ENCODE peak calls at places on chromosome 11, in six cellular contexts. One of them, this sample, is unnamed.
A peak's percentile ranks its signal among the peaks of the same experiment; 100 is the strongest.

GRCh38 chr11:5288912-5289525 is 12.7 kb downstream of the OR51B4 start:
- DNase-seq in CD8-positive, alpha-beta T cell: no peak
- DNase-seq in right lobe of liver: no peak
- DNase-seq in upper lobe of left lung: no peak
- DNase-seq in H7: no peak
- DNase-seq in SJCRH30: no peak
- DNase-seq in this sample: no peak

GRCh38 chr11:68338041-68338800 is 25.8 kb downstream of the LRP5 start:
- DNase-seq in right lobe of liver: no peak
- DNase-seq in SJCRH30: no peak
- DNase-seq in CD8-positive, alpha-beta T cell: no peak
- DNase-seq in H7: peak; percentile 22
- DNase-seq in upper lobe of left lung: no peak
- DNase-seq in this sample: no peak

GRCh38 chr11:134266440-134266839 is 9.7 kb upstream of the GLB1L3 start:
- DNase-seq in CD8-positive, alpha-beta T cell: no peak
- DNase-seq in right lobe of liver: no peak
- DNase-seq in upper lobe of left lung: no peak
- DNase-seq in H7: no peak
- DNase-seq in SJCRH30: no peak
- DNase-seq in this sample: no peak

GRCh38 chr11:15874699-15875098 is 481.6 kb downstream of the SOX6 start:
- DNase-seq in upper lobe of left lung: no peak
- DNase-seq in CD8-positive, alpha-beta T cell: no peak
- DNase-seq in SJCRH30: peak; percentile 41
- DNase-seq in right lobe of liver: no peak
- DNase-seq in H7: no peak
- DNase-seq in this sample: no peak

GRCh38 chr11:60987577-60988277 is 16.2 kb downstream of the CD6 start:
- DNase-seq in H7: no peak
- DNase-seq in upper lobe of left lung: no peak
- DNase-seq in SJCRH30: no peak
- DNase-seq in right lobe of liver: no peak
- DNase-seq in CD8-positive, alpha-beta T cell: no peak
- DNase-seq in this sample: no peak

GRCh38 chr11:66020618-66021357 is 5.5 kb downstream of the CATSPER1 start:
- DNase-seq in upper lobe of left lung: peak; percentile 79
- DNase-seq in SJCRH30: peak; percentile 84
- DNase-seq in H7: no peak
- DNase-seq in CD8-positive, alpha-beta T cell: no peak
- DNase-seq in right lobe of liver: peak; percentile 38
- DNase-seq in this sample: no peak

GRCh38 chr11:66614073-66614472 is 2.4 kb upstream of the RBM14 start:
- DNase-seq in SJCRH30: no peak
- DNase-seq in upper lobe of left lung: no peak
- DNase-seq in H7: no peak
- DNase-seq in right lobe of liver: no peak
- DNase-seq in CD8-positive, alpha-beta T cell: no peak
- DNase-seq in this sample: no peak

GRCh38 chr11:41612415-41612814 is 153.0 kb upstream of the LRRC4C start:
- DNase-seq in upper lobe of left lung: no peak
- DNase-seq in SJCRH30: no peak
- DNase-seq in CD8-positive, alpha-beta T cell: no peak
- DNase-seq in right lobe of liver: no peak
- DNase-seq in H7: peak; percentile 13
- DNase-seq in this sample: no peak

GRCh38 chr11:33445761-33446161 is 188.6 kb downstream of the HIPK3 start:
- DNase-seq in H7: no peak
- DNase-seq in SJCRH30: no peak
- DNase-seq in right lobe of liver: no peak
- DNase-seq in CD8-positive, alpha-beta T cell: no peak
- DNase-seq in upper lobe of left lung: no peak
- DNase-seq in this sample: no peak

GRCh38 chr11:95150977-95151684 is 61.5 kb downstream of the ENDOD1 start:
- DNase-seq in right lobe of liver: peak; percentile 95
- DNase-seq in H7: peak; percentile 93
- DNase-seq in upper lobe of left lung: peak; percentile 96
- DNase-seq in SJCRH30: peak; percentile 49
- DNase-seq in CD8-positive, alpha-beta T cell: peak; percentile 85
- DNase-seq in this sample: peak; percentile 88

GRCh38 chr11:46377831-46378230 is 3.6 kb upstream of the MDK start:
- DNase-seq in right lobe of liver: no peak
- DNase-seq in upper lobe of left lung: no peak
- DNase-seq in H7: no peak
- DNase-seq in SJCRH30: no peak
- DNase-seq in CD8-positive, alpha-beta T cell: no peak
- DNase-seq in this sample: no peak

GRCh38 chr11:69370984-69371709 is 77.2 kb downstream of the MYEOV start:
- DNase-seq in SJCRH30: no peak
- DNase-seq in upper lobe of left lung: peak; percentile 12
- DNase-seq in right lobe of liver: no peak
- DNase-seq in CD8-positive, alpha-beta T cell: no peak
- DNase-seq in H7: no peak
- DNase-seq in this sample: no peak

GRCh38 chr11:117466966-117467365 is 139.3 kb downstream of the CEP164 start:
- DNase-seq in upper lobe of left lung: no peak
- DNase-seq in right lobe of liver: no peak
- DNase-seq in CD8-positive, alpha-beta T cell: no peak
- DNase-seq in H7: peak; percentile 47
- DNase-seq in SJCRH30: no peak
- DNase-seq in this sample: no peak

GRCh38 chr11:100972046-100972445 is 157.6 kb downstream of the PGR start:
- DNase-seq in SJCRH30: no peak
- DNase-seq in CD8-positive, alpha-beta T cell: no peak
- DNase-seq in upper lobe of left lung: no peak
- DNase-seq in right lobe of liver: no peak
- DNase-seq in H7: no peak
- DNase-seq in this sample: no peak

GRCh38 chr11:10397226-10397987 is 57.7 kb upstream of the AMPD3 start:
- DNase-seq in SJCRH30: peak; percentile 90
- DNase-seq in H7: no peak
- DNase-seq in CD8-positive, alpha-beta T cell: no peak
- DNase-seq in upper lobe of left lung: no peak
- DNase-seq in right lobe of liver: no peak
- DNase-seq in this sample: no peak

GRCh38 chr11:120123946-120124345 is 14.0 kb downstream of the TRIM29 start:
- DNase-seq in upper lobe of left lung: no peak
- DNase-seq in SJCRH30: no peak
- DNase-seq in right lobe of liver: no peak
- DNase-seq in H7: no peak
- DNase-seq in CD8-positive, alpha-beta T cell: no peak
- DNase-seq in this sample: no peak

GRCh38 chr11:115653076-115653475 is 148.9 kb upstream of the CADM1 start:
- DNase-seq in H7: no peak
- DNase-seq in CD8-positive, alpha-beta T cell: no peak
- DNase-seq in SJCRH30: no peak
- DNase-seq in right lobe of liver: no peak
- DNase-seq in upper lobe of left lung: no peak
- DNase-seq in this sample: no peak

GRCh38 chr11:83278351-83278750 is 7.8 kb downstream of the CCDC90B start:
- DNase-seq in CD8-positive, alpha-beta T cell: no peak
- DNase-seq in right lobe of liver: no peak
- DNase-seq in upper lobe of left lung: no peak
- DNase-seq in SJCRH30: no peak
- DNase-seq in H7: no peak
- DNase-seq in this sample: no peak

GRCh38 chr11:68331338-68331947 is 19.1 kb downstream of the LRP5 start:
- DNase-seq in right lobe of liver: peak; percentile 36
- DNase-seq in upper lobe of left lung: no peak
- DNase-seq in CD8-positive, alpha-beta T cell: no peak
- DNase-seq in H7: peak; percentile 48
- DNase-seq in SJCRH30: no peak
- DNase-seq in this sample: no peak

GRCh38 chr11:27720277-27720830 is 20.1 kb upstream of the BDNF start:
- DNase-seq in upper lobe of left lung: no peak
- DNase-seq in CD8-positive, alpha-beta T cell: no peak
- DNase-seq in SJCRH30: peak; percentile 24
- DNase-seq in H7: peak; percentile 75
- DNase-seq in right lobe of liver: peak; percentile 20
- DNase-seq in this sample: no peak

GRCh38 chr11:114496915-114497314 is 57.6 kb downstream of the REXO2 start:
- DNase-seq in upper lobe of left lung: no peak
- DNase-seq in CD8-positive, alpha-beta T cell: no peak
- DNase-seq in SJCRH30: no peak
- DNase-seq in right lobe of liver: no peak
- DNase-seq in H7: no peak
- DNase-seq in this sample: no peak

GRCh38 chr11:20388096-20389055 is 860 bp downstream of the PRMT3 start:
- DNase-seq in right lobe of liver: no peak
- DNase-seq in H7: peak; percentile 63
- DNase-seq in upper lobe of left lung: peak; percentile 27
- DNase-seq in SJCRH30: peak; percentile 52
- DNase-seq in CD8-positive, alpha-beta T cell: peak; percentile 28
- DNase-seq in this sample: no peak

GRCh38 chr11:79088967-79089366 is 351.9 kb downstream of the TENM4 start:
- DNase-seq in upper lobe of left lung: no peak
- DNase-seq in right lobe of liver: no peak
- DNase-seq in H7: peak; percentile 51
- DNase-seq in SJCRH30: no peak
- DNase-seq in CD8-positive, alpha-beta T cell: no peak
- DNase-seq in this sample: no peak

GRCh38 chr11:118918128-118918685 is 7.5 kb downstream of the BCL9L start:
- DNase-seq in CD8-positive, alpha-beta T cell: no peak
- DNase-seq in upper lobe of left lung: peak; percentile 77
- DNase-seq in SJCRH30: no peak
- DNase-seq in right lobe of liver: peak; percentile 80
- DNase-seq in H7: peak; percentile 78
- DNase-seq in this sample: no peak

GRCh38 chr11:94325681-94326080 is 21.3 kb downstream of the IZUMO1R start:
- DNase-seq in CD8-positive, alpha-beta T cell: peak; percentile 16
- DNase-seq in right lobe of liver: peak; percentile 30
- DNase-seq in SJCRH30: peak; percentile 17
- DNase-seq in H7: peak; percentile 75
- DNase-seq in upper lobe of left lung: peak; percentile 37
- DNase-seq in this sample: peak; percentile 11

GRCh38 chr11:125263268-125263790 is 98.8 kb downstream of the PKNOX2 start:
- DNase-seq in SJCRH30: peak; percentile 99
- DNase-seq in right lobe of liver: peak; percentile 27
- DNase-seq in H7: peak; percentile 94
- DNase-seq in CD8-positive, alpha-beta T cell: no peak
- DNase-seq in upper lobe of left lung: peak; percentile 50
- DNase-seq in this sample: no peak

GRCh38 chr11:3134651-3135490 is 30.2 kb downstream of the OSBPL5 start:
- DNase-seq in CD8-positive, alpha-beta T cell: no peak
- DNase-seq in right lobe of liver: peak; percentile 15
- DNase-seq in H7: peak; percentile 62
- DNase-seq in upper lobe of left lung: no peak
- DNase-seq in SJCRH30: no peak
- DNase-seq in this sample: no peak
- H3K4me3 ChIP-seq in CD8-positive, alpha-beta T cell: no peak overlapping the region
- H3K4me3 ChIP-seq in right lobe of liver: no peak overlapping the region
- H3K4me3 ChIP-seq in H7: no peak overlapping the region
- H3K4me3 ChIP-seq in upper lobe of left lung: no peak overlapping the region
- H3K4me3 ChIP-seq in SJCRH30: no peak overlapping the region
- H3K4me3 ChIP-seq in this sample: no peak overlapping the region

DNA sequence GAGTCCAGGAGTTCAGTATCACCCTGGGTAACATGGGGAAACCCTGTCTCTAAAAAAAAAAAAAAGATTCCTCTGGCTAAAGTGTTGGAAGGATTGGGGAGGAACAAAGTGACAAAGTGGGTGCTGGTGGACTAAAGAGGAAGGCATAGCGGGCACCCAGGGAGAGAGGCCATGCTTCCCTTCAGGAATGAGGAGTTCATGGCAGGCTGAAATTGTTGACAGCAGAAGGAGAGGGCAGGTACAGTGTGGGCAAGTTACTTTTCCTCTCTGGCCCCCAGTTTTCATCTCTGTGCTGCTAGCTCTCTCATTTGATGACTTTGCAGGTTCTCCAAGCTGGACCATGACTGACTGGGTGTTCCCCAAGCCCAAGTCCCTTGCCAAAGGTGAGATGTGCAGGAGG is 4.4 kb upstream of the SYT13 start:
- DNase-seq in H7: no peak
- DNase-seq in right lobe of liver: no peak
- DNase-seq in CD8-positive, alpha-beta T cell: no peak
- DNase-seq in upper lobe of left lung: no peak
- DNase-seq in SJCRH30: no peak
- DNase-seq in this sample: no peak
- H3K27me3 ChIP-seq in H7: peaks cover 15% of the 10 kb centered on the region
- H3K27me3 ChIP-seq in right lobe of liver: peaks cover 4% of the 10 kb centered on the region
- H3K27me3 ChIP-seq in CD8-positive, alpha-beta T cell: peaks cover 4% of the 10 kb centered on the region
- H3K27me3 ChIP-seq in upper lobe of left lung: peaks cover 6% of the 10 kb centered on the region
- H3K27me3 ChIP-seq in SJCRH30: peaks cover 7% of the 10 kb centered on the region
- H3K27me3 ChIP-seq in this sample: peaks cover 3% of the 10 kb centered on the region

DNA sequence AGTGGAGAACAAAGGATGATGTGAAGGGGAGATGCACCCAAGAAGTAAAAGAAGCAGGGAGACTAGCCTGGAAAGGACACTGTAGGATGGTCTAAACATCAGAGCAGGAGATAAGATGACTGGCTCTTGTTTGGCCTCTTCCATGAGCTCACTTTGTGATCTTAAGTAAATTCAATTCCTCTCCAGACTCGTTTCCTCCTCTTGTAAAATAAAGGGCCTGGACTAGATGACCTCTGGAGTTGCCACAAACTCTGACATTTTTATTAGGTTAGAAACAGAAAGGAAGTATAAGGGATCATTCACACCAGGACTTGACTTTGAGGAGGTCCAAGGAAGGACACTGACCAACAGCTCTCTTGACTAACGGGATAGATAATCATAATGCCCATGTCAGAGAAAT is 60.2 kb upstream of the SCUBE2 start:
- DNase-seq in H7: no peak
- DNase-seq in CD8-positive, alpha-beta T cell: no peak
- DNase-seq in upper lobe of left lung: no peak
- DNase-seq in right lobe of liver: no peak
- DNase-seq in SJCRH30: no peak
- DNase-seq in this sample: no peak
- H3K36me3 ChIP-seq in H7: peaks cover 20% of the 10 kb centered on the region
- H3K36me3 ChIP-seq in CD8-positive, alpha-beta T cell: peaks cover 31% of the 10 kb centered on the region
- H3K36me3 ChIP-seq in upper lobe of left lung: peaks cover 37% of the 10 kb centered on the region
- H3K36me3 ChIP-seq in right lobe of liver: peaks cover 8% of the 10 kb centered on the region
- H3K36me3 ChIP-seq in SJCRH30: peaks cover 63% of the 10 kb centered on the region
- H3K36me3 ChIP-seq in this sample: peaks cover 4% of the 10 kb centered on the region

DNA sequence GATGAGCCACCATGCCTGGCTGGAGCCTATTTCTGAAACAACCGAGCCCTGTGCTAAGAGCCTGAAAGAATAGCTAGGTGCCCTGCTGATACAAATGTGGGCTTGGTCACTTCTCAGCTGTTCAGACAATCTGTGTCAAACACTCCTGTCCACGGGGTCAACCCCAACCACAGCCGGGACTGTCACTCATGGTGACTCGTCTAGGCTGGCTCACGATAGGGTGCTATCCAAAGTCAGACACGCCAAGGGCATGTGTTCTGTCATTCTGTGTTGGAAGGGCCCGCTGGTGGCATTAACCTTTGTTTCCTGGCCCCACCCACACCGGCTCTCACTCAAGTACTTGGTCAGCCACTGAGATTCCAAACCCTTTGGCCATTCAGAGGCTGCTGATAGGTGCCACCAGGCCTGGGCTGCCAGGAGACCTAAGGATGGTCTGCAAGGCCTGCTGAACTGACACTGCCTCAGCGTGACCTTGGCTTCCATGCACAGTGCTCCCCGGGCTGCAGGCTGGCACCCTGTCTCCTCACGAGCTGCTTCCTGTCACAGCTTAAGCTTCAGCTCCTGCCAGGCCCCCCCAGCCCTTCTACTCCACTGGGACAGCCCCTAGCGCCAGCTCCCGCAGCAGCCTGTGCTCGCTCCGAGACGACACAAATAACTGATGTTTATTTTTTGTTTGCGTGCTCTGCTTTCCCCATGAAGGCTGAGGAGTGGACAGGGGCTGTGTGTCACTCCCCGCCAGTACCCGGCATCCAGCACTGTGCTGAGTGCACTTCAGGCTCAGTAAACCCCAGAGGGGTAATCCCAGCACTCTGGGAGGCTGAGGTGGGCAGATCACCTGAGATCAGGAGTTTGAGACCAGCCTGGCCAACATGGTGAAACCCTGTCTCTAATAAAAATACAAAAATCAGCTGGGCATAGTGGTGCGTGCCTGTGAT is 14.3 kb upstream of the CDC42BPG start:
- DNase-seq in right lobe of liver: no peak
- DNase-seq in H7: no peak
- DNase-seq in SJCRH30: peak; percentile 82
- DNase-seq in CD8-positive, alpha-beta T cell: peak; percentile 62
- DNase-seq in upper lobe of left lung: peak; percentile 61
- DNase-seq in this sample: peak; percentile 66
- H3K4me3 ChIP-seq in right lobe of liver: no peak overlapping the region
- H3K4me3 ChIP-seq in H7: no peak overlapping the region
- H3K4me3 ChIP-seq in SJCRH30: no peak overlapping the region
- H3K4me3 ChIP-seq in CD8-positive, alpha-beta T cell: peak overlapping the region; percentile 44
- H3K4me3 ChIP-seq in upper lobe of left lung: peak overlapping the region; percentile 13
- H3K4me3 ChIP-seq in this sample: peak overlapping the region; percentile 18